ENCODE peak calls at places on chromosomes 3 and 15, in seven cellular contexts. One of them, this sample, is unnamed.
A peak's percentile ranks its signal among the peaks of the same experiment; 100 is the strongest.

GRCh38 chr3:12197475-12197874 is 38.8 kb upstream of the TIMP4 start:
- DNase-seq in activated T-cell treated with anti-CD3 and anti-CD28 coated beads for 24 hours: no peak
- DNase-seq in tibial artery: no peak
- DNase-seq in ovary: no peak
- DNase-seq in pons: no peak
- DNase-seq in HS-5: no peak
- DNase-seq in psoas muscle: no peak
- DNase-seq in this sample: no peak

GRCh38 chr15:76991741-76992645 is 2.9 kb upstream of the PSTPIP1 start:
- DNase-seq in activated T-cell treated with anti-CD3 and anti-CD28 coated beads for 24 hours: no peak
- DNase-seq in tibial artery: peak; percentile 64
- DNase-seq in ovary: no peak
- DNase-seq in pons: peak; percentile 51
- DNase-seq in HS-5: no peak
- DNase-seq in psoas muscle: no peak
- DNase-seq in this sample: peak; percentile 73

GRCh38 chr3:3074551-3075257 is 35.5 kb downstream of the IL5RA start:
- DNase-seq in activated T-cell treated with anti-CD3 and anti-CD28 coated beads for 24 hours: no peak
- DNase-seq in tibial artery: no peak
- DNase-seq in ovary: no peak
- DNase-seq in pons: no peak
- DNase-seq in HS-5: no peak
- DNase-seq in psoas muscle: no peak
- DNase-seq in this sample: no peak

GRCh38 chr3:71680588-71680987 is 44.6 kb downstream of the EIF4E3 start:
- DNase-seq in activated T-cell treated with anti-CD3 and anti-CD28 coated beads for 24 hours: no peak
- DNase-seq in tibial artery: no peak
- DNase-seq in ovary: no peak
- DNase-seq in pons: no peak
- DNase-seq in HS-5: peak; percentile 52
- DNase-seq in psoas muscle: no peak
- DNase-seq in this sample: no peak

GRCh38 chr15:98727115-98728040 is 79.0 kb downstream of the IGF1R start:
- DNase-seq in activated T-cell treated with anti-CD3 and anti-CD28 coated beads for 24 hours: no peak
- DNase-seq in tibial artery: peak; percentile 95
- DNase-seq in ovary: peak; percentile 84
- DNase-seq in pons: no peak
- DNase-seq in HS-5: peak; percentile 80
- DNase-seq in psoas muscle: peak; percentile 91
- DNase-seq in this sample: peak; percentile 87

GRCh38 chr3:23856286-23856685 is 50.5 kb downstream of the UBE2E1 start:
- DNase-seq in activated T-cell treated with anti-CD3 and anti-CD28 coated beads for 24 hours: no peak
- DNase-seq in tibial artery: no peak
- DNase-seq in ovary: no peak
- DNase-seq in pons: no peak
- DNase-seq in HS-5: no peak
- DNase-seq in psoas muscle: no peak
- DNase-seq in this sample: no peak

GRCh38 chr15:58522391-58522790 is 90.6 kb downstream of the LIPC start:
- DNase-seq in activated T-cell treated with anti-CD3 and anti-CD28 coated beads for 24 hours: no peak
- DNase-seq in tibial artery: peak; percentile 76
- DNase-seq in ovary: no peak
- DNase-seq in pons: peak; percentile 81
- DNase-seq in HS-5: no peak
- DNase-seq in psoas muscle: no peak
- DNase-seq in this sample: no peak

GRCh38 chr3:105166893-105167292 is 199.8 kb upstream of the ALCAM start:
- DNase-seq in activated T-cell treated with anti-CD3 and anti-CD28 coated beads for 24 hours: no peak
- DNase-seq in tibial artery: no peak
- DNase-seq in ovary: no peak
- DNase-seq in pons: no peak
- DNase-seq in HS-5: no peak
- DNase-seq in psoas muscle: no peak
- DNase-seq in this sample: no peak

GRCh38 chr3:178277605-178278004 is 258.6 kb upstream of the KCNMB2 start:
- DNase-seq in activated T-cell treated with anti-CD3 and anti-CD28 coated beads for 24 hours: no peak
- DNase-seq in tibial artery: no peak
- DNase-seq in ovary: no peak
- DNase-seq in pons: no peak
- DNase-seq in HS-5: no peak
- DNase-seq in psoas muscle: no peak
- DNase-seq in this sample: no peak

GRCh38 chr3:29718661-29719065 is 437.8 kb downstream of the RBMS3 start:
- DNase-seq in activated T-cell treated with anti-CD3 and anti-CD28 coated beads for 24 hours: no peak
- DNase-seq in tibial artery: no peak
- DNase-seq in ovary: no peak
- DNase-seq in pons: no peak
- DNase-seq in HS-5: no peak
- DNase-seq in psoas muscle: no peak
- DNase-seq in this sample: no peak

GRCh38 chr3:107861904-107862303 is 228.9 kb downstream of the CD47 start:
- DNase-seq in activated T-cell treated with anti-CD3 and anti-CD28 coated beads for 24 hours: no peak
- DNase-seq in tibial artery: no peak
- DNase-seq in ovary: no peak
- DNase-seq in pons: no peak
- DNase-seq in HS-5: no peak
- DNase-seq in psoas muscle: no peak
- DNase-seq in this sample: no peak

GRCh38 chr3:135145581-135145980 is 350.5 kb downstream of the EPHB1 start:
- DNase-seq in activated T-cell treated with anti-CD3 and anti-CD28 coated beads for 24 hours: no peak
- DNase-seq in tibial artery: no peak
- DNase-seq in ovary: no peak
- DNase-seq in pons: no peak
- DNase-seq in HS-5: peak; percentile 6
- DNase-seq in psoas muscle: no peak
- DNase-seq in this sample: no peak

GRCh38 chr3:58419782-58420512 is 13.7 kb downstream of the PDHB start:
- DNase-seq in activated T-cell treated with anti-CD3 and anti-CD28 coated beads for 24 hours: no peak
- DNase-seq in tibial artery: peak; percentile 80
- DNase-seq in ovary: no peak
- DNase-seq in pons: no peak
- DNase-seq in HS-5: no peak
- DNase-seq in psoas muscle: peak; percentile 56
- DNase-seq in this sample: no peak

GRCh38 chr3:185406127-185406620 is 43.2 kb downstream of the MAP3K13 start:
- DNase-seq in activated T-cell treated with anti-CD3 and anti-CD28 coated beads for 24 hours: no peak
- DNase-seq in tibial artery: no peak
- DNase-seq in ovary: no peak
- DNase-seq in pons: no peak
- DNase-seq in HS-5: no peak
- DNase-seq in psoas muscle: no peak
- DNase-seq in this sample: no peak

GRCh38 chr3:20250314-20250713 is 64.3 kb upstream of the SGO1 start:
- DNase-seq in activated T-cell treated with anti-CD3 and anti-CD28 coated beads for 24 hours: no peak
- DNase-seq in tibial artery: no peak
- DNase-seq in ovary: no peak
- DNase-seq in pons: no peak
- DNase-seq in HS-5: no peak
- DNase-seq in psoas muscle: no peak
- DNase-seq in this sample: no peak

GRCh38 chr15:22902981-22903380 is 64.5 kb downstream of the NIPA2 start:
- DNase-seq in activated T-cell treated with anti-CD3 and anti-CD28 coated beads for 24 hours: no peak
- DNase-seq in tibial artery: no peak
- DNase-seq in ovary: no peak
- DNase-seq in pons: no peak
- DNase-seq in HS-5: no peak
- DNase-seq in psoas muscle: no peak
- DNase-seq in this sample: no peak

GRCh38 chr3:16482770-16483531 is 30.5 kb downstream of the RFTN1 start:
- DNase-seq in activated T-cell treated with anti-CD3 and anti-CD28 coated beads for 24 hours: no peak
- DNase-seq in tibial artery: no peak
- DNase-seq in ovary: no peak
- DNase-seq in pons: no peak
- DNase-seq in HS-5: no peak
- DNase-seq in psoas muscle: no peak
- DNase-seq in this sample: peak; percentile 82

GRCh38 chr3:48612270-48612669 is 2.8 kb upstream of the UQCRC1 start:
- DNase-seq in activated T-cell treated with anti-CD3 and anti-CD28 coated beads for 24 hours: no peak
- DNase-seq in tibial artery: no peak
- DNase-seq in ovary: no peak
- DNase-seq in pons: no peak
- DNase-seq in HS-5: no peak
- DNase-seq in psoas muscle: no peak
- DNase-seq in this sample: no peak

GRCh38 chr3:88362428-88362827 is 212.7 kb downstream of the C3orf38 start:
- DNase-seq in activated T-cell treated with anti-CD3 and anti-CD28 coated beads for 24 hours: no peak
- DNase-seq in tibial artery: no peak
- DNase-seq in ovary: no peak
- DNase-seq in pons: no peak
- DNase-seq in HS-5: no peak
- DNase-seq in psoas muscle: no peak
- DNase-seq in this sample: no peak